ENCODE peak calls at places on chromosomes 5 and 9, in six cellular contexts. One of them, this sample, is unnamed. For H3K27me3, the result is how much of the 10 kb centered on the place peaks cover.

GRCh38 chr9:128689293-128689770 is 310 bp downstream of the SET start:
- DNase-seq in ovary: peak
- DNase-seq in Peyer's patch: no peak
- DNase-seq in gastrocnemius medialis: peak
- DNase-seq in CD4-positive, CD25-positive, alpha-beta regulatory T cell: no peak
- DNase-seq in SK-N-SH: peak
- DNase-seq in this sample: peak

GRCh38 chr9:133460405-133461175 is 812 bp downstream of the CACFD1 start:
- DNase-seq in ovary: no peak
- DNase-seq in Peyer's patch: peak
- DNase-seq in gastrocnemius medialis: peak
- DNase-seq in CD4-positive, CD25-positive, alpha-beta regulatory T cell: no peak
- DNase-seq in SK-N-SH: no peak
- DNase-seq in this sample: no peak

GRCh38 chr5:100430268-100430900 is 104.8 kb upstream of the FAM174A start:
- DNase-seq in ovary: peak
- DNase-seq in Peyer's patch: peak
- DNase-seq in gastrocnemius medialis: peak
- DNase-seq in CD4-positive, CD25-positive, alpha-beta regulatory T cell: peak
- DNase-seq in SK-N-SH: peak
- DNase-seq in this sample: no peak

GRCh38 chr5:37869221-37869620 is 29.4 kb upstream of the GDNF start:
- DNase-seq in ovary: no peak
- DNase-seq in Peyer's patch: no peak
- DNase-seq in gastrocnemius medialis: no peak
- DNase-seq in CD4-positive, CD25-positive, alpha-beta regulatory T cell: no peak
- DNase-seq in SK-N-SH: no peak
- DNase-seq in this sample: no peak

GRCh38 chr5:126656397-126657007 is 55.8 kb downstream of the PHAX start:
- DNase-seq in ovary: no peak
- DNase-seq in Peyer's patch: no peak
- DNase-seq in gastrocnemius medialis: no peak
- DNase-seq in CD4-positive, CD25-positive, alpha-beta regulatory T cell: peak
- DNase-seq in SK-N-SH: peak
- DNase-seq in this sample: no peak

GRCh38 chr5:78597068-78597857 is 51.3 kb downstream of the LHFPL2 start:
- DNase-seq in ovary: no peak
- DNase-seq in Peyer's patch: no peak
- DNase-seq in gastrocnemius medialis: no peak
- DNase-seq in CD4-positive, CD25-positive, alpha-beta regulatory T cell: no peak
- DNase-seq in SK-N-SH: no peak
- DNase-seq in this sample: no peak

GRCh38 chr5:2439608-2440007 is 311.9 kb downstream of the IRX2 start:
- DNase-seq in ovary: no peak
- DNase-seq in Peyer's patch: no peak
- DNase-seq in gastrocnemius medialis: no peak
- DNase-seq in CD4-positive, CD25-positive, alpha-beta regulatory T cell: no peak
- DNase-seq in SK-N-SH: no peak
- DNase-seq in this sample: no peak

GRCh38 chr5:160188151-160188967 is 40.9 kb upstream of the FABP6 start:
- DNase-seq in ovary: peak
- DNase-seq in Peyer's patch: peak
- DNase-seq in gastrocnemius medialis: peak
- DNase-seq in CD4-positive, CD25-positive, alpha-beta regulatory T cell: no peak
- DNase-seq in SK-N-SH: no peak
- DNase-seq in this sample: peak

GRCh38 chr9:133489253-133490190 is 10.6 kb upstream of the SLC2A6 start:
- DNase-seq in ovary: no peak
- DNase-seq in Peyer's patch: no peak
- DNase-seq in gastrocnemius medialis: no peak
- DNase-seq in CD4-positive, CD25-positive, alpha-beta regulatory T cell: no peak
- DNase-seq in SK-N-SH: no peak
- DNase-seq in this sample: no peak

GRCh38 chr9:136268318-136268717 is 22.7 kb upstream of the QSOX2 start:
- DNase-seq in ovary: no peak
- DNase-seq in Peyer's patch: no peak
- DNase-seq in gastrocnemius medialis: no peak
- DNase-seq in CD4-positive, CD25-positive, alpha-beta regulatory T cell: no peak
- DNase-seq in SK-N-SH: no peak
- DNase-seq in this sample: no peak

GRCh38 chr9:136265561-136266355 is 20.1 kb upstream of the QSOX2 start:
- DNase-seq in ovary: no peak
- DNase-seq in Peyer's patch: no peak
- DNase-seq in gastrocnemius medialis: no peak
- DNase-seq in CD4-positive, CD25-positive, alpha-beta regulatory T cell: no peak
- DNase-seq in SK-N-SH: no peak
- DNase-seq in this sample: no peak

GRCh38 chr9:136267261-136268111 is 21.9 kb upstream of the QSOX2 start:
- DNase-seq in ovary: peak
- DNase-seq in Peyer's patch: peak
- DNase-seq in gastrocnemius medialis: peak
- DNase-seq in CD4-positive, CD25-positive, alpha-beta regulatory T cell: peak
- DNase-seq in SK-N-SH: peak
- DNase-seq in this sample: peak

GRCh38 chr9:136270173-136270710 is 24.6 kb upstream of the QSOX2 start:
- DNase-seq in ovary: no peak
- DNase-seq in Peyer's patch: no peak
- DNase-seq in gastrocnemius medialis: no peak
- DNase-seq in CD4-positive, CD25-positive, alpha-beta regulatory T cell: no peak
- DNase-seq in SK-N-SH: no peak
- DNase-seq in this sample: no peak

GRCh38 chr9:136268776-136269175 is 23.2 kb upstream of the QSOX2 start:
- DNase-seq in ovary: no peak
- DNase-seq in Peyer's patch: no peak
- DNase-seq in gastrocnemius medialis: no peak
- DNase-seq in CD4-positive, CD25-positive, alpha-beta regulatory T cell: no peak
- DNase-seq in SK-N-SH: no peak
- DNase-seq in this sample: no peak
- H3K27me3 ChIP-seq in ovary: under half
- H3K27me3 ChIP-seq in Peyer's patch: under half
- H3K27me3 ChIP-seq in gastrocnemius medialis: under half
- H3K27me3 ChIP-seq in CD4-positive, CD25-positive, alpha-beta regulatory T cell: under half
- H3K27me3 ChIP-seq in SK-N-SH: under half
- H3K27me3 ChIP-seq in this sample: under half

GRCh38 chr5:114928644-114929462 is 240.9 kb downstream of the TRIM36 start:
- DNase-seq in ovary: no peak
- DNase-seq in Peyer's patch: no peak
- DNase-seq in gastrocnemius medialis: no peak
- DNase-seq in CD4-positive, CD25-positive, alpha-beta regulatory T cell: no peak
- DNase-seq in SK-N-SH: no peak
- DNase-seq in this sample: no peak
- H3K27me3 ChIP-seq in ovary: under half
- H3K27me3 ChIP-seq in Peyer's patch: under half
- H3K27me3 ChIP-seq in gastrocnemius medialis: under half
- H3K27me3 ChIP-seq in CD4-positive, CD25-positive, alpha-beta regulatory T cell: under half
- H3K27me3 ChIP-seq in SK-N-SH: under half
- H3K27me3 ChIP-seq in this sample: under half

DNA sequence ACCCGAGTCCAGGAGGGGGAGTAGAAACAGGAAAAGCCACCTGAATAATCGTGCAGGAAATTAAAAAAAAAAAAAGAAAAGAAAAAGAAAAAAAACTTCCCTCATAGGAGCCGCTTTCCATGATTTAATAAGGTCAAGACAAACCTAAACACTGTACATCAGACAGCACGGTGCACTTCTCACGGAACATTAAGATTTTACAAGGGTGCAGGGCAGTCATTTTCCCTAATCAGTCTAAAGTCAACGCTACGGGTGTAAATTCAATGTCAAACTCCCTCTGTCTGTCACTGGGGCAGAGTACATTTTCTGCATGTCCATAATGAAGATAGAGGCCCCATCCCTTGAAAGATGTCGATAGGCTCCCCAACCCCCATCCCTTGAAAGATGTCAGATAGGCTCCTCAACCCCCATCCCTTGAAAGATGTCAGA is 139.7 kb downstream of the TSSK1B start:
- DNase-seq in ovary: no peak
- DNase-seq in Peyer's patch: no peak
- DNase-seq in gastrocnemius medialis: no peak
- DNase-seq in CD4-positive, CD25-positive, alpha-beta regulatory T cell: no peak
- DNase-seq in SK-N-SH: peak
- DNase-seq in this sample: no peak
- H3K27me3 ChIP-seq in ovary: under half
- H3K27me3 ChIP-seq in Peyer's patch: under half
- H3K27me3 ChIP-seq in gastrocnemius medialis: under half
- H3K27me3 ChIP-seq in CD4-positive, CD25-positive, alpha-beta regulatory T cell: under half
- H3K27me3 ChIP-seq in SK-N-SH: under half
- H3K27me3 ChIP-seq in this sample: under half

GRCh38 chr9:84670106-84670800 is 724 bp downstream of the NTRK2 start:
- DNase-seq in ovary: peak
- DNase-seq in Peyer's patch: no peak
- DNase-seq in gastrocnemius medialis: no peak
- DNase-seq in CD4-positive, CD25-positive, alpha-beta regulatory T cell: no peak
- DNase-seq in SK-N-SH: peak
- DNase-seq in this sample: no peak
- H3K27me3 ChIP-seq in ovary: under half
- H3K27me3 ChIP-seq in Peyer's patch: under half
- H3K27me3 ChIP-seq in gastrocnemius medialis: under half
- H3K27me3 ChIP-seq in CD4-positive, CD25-positive, alpha-beta regulatory T cell: under half
- H3K27me3 ChIP-seq in SK-N-SH: under half
- H3K27me3 ChIP-seq in this sample: under half

DNA sequence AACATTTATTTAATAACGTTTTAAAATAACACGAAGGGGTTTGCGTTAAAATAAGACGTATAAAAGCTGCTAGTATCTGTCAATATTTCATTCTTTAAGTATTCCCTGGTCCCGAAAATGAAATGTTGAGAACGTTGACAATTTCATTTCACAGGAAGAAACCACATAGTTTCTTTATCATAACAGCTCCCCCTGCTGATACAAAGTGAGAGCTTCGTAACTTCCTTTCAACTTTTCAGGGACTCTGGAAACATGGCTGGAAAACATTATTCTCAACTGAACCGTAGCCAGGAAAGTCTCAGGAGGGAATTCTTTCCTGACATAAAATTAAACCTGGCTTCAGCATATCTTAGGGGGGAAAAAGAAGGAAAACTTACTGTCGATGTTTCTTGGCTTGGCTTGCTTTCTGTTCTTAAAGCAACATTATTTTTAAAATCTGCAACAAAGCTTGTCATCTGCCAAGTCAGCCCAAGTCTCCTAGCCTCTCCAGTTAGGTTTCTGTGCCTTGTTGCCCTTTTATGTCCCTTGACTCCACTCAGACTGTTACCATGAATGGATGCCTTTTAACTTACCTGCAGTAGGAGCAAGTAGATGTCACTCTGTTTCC is 122.9 kb upstream of the DAB2 start:
- DNase-seq in ovary: no peak
- DNase-seq in Peyer's patch: no peak
- DNase-seq in gastrocnemius medialis: no peak
- DNase-seq in CD4-positive, CD25-positive, alpha-beta regulatory T cell: peak
- DNase-seq in SK-N-SH: peak
- DNase-seq in this sample: peak
- H3K27me3 ChIP-seq in ovary: under half
- H3K27me3 ChIP-seq in Peyer's patch: under half
- H3K27me3 ChIP-seq in gastrocnemius medialis: under half
- H3K27me3 ChIP-seq in CD4-positive, CD25-positive, alpha-beta regulatory T cell: under half
- H3K27me3 ChIP-seq in SK-N-SH: under half
- H3K27me3 ChIP-seq in this sample: under half

GRCh38 chr5:174134545-174134944 is 89.0 kb downstream of the NSG2 start:
- DNase-seq in ovary: no peak
- DNase-seq in Peyer's patch: no peak
- DNase-seq in gastrocnemius medialis: no peak
- DNase-seq in CD4-positive, CD25-positive, alpha-beta regulatory T cell: no peak
- DNase-seq in SK-N-SH: no peak
- DNase-seq in this sample: no peak
- H3K27me3 ChIP-seq in ovary: under half
- H3K27me3 ChIP-seq in Peyer's patch: under half
- H3K27me3 ChIP-seq in gastrocnemius medialis: under half
- H3K27me3 ChIP-seq in CD4-positive, CD25-positive, alpha-beta regulatory T cell: under half
- H3K27me3 ChIP-seq in SK-N-SH: under half
- H3K27me3 ChIP-seq in this sample: under half

GRCh38 chr5:174115226-174115625 is 69.7 kb downstream of the NSG2 start:
- DNase-seq in ovary: no peak
- DNase-seq in Peyer's patch: no peak
- DNase-seq in gastrocnemius medialis: no peak
- DNase-seq in CD4-positive, CD25-positive, alpha-beta regulatory T cell: no peak
- DNase-seq in SK-N-SH: no peak
- DNase-seq in this sample: no peak
- H3K27me3 ChIP-seq in ovary: under half
- H3K27me3 ChIP-seq in Peyer's patch: under half
- H3K27me3 ChIP-seq in gastrocnemius medialis: under half
- H3K27me3 ChIP-seq in CD4-positive, CD25-positive, alpha-beta regulatory T cell: under half
- H3K27me3 ChIP-seq in SK-N-SH: under half
- H3K27me3 ChIP-seq in this sample: under half

GRCh38 chr9:21750021-21750735 is 52.3 kb upstream of the MTAP start:
- DNase-seq in ovary: no peak
- DNase-seq in Peyer's patch: no peak
- DNase-seq in gastrocnemius medialis: no peak
- DNase-seq in CD4-positive, CD25-positive, alpha-beta regulatory T cell: no peak
- DNase-seq in SK-N-SH: no peak
- DNase-seq in this sample: no peak

GRCh38 chr9:21752003-21752402 is 50.4 kb upstream of the MTAP start:
- DNase-seq in ovary: no peak
- DNase-seq in Peyer's patch: no peak
- DNase-seq in gastrocnemius medialis: no peak
- DNase-seq in CD4-positive, CD25-positive, alpha-beta regulatory T cell: no peak
- DNase-seq in SK-N-SH: no peak
- DNase-seq in this sample: no peak

GRCh38 chr9:21758540-21758939 is 43.9 kb upstream of the MTAP start:
- DNase-seq in ovary: no peak
- DNase-seq in Peyer's patch: no peak
- DNase-seq in gastrocnemius medialis: no peak
- DNase-seq in CD4-positive, CD25-positive, alpha-beta regulatory T cell: no peak
- DNase-seq in SK-N-SH: no peak
- DNase-seq in this sample: no peak

DNA sequence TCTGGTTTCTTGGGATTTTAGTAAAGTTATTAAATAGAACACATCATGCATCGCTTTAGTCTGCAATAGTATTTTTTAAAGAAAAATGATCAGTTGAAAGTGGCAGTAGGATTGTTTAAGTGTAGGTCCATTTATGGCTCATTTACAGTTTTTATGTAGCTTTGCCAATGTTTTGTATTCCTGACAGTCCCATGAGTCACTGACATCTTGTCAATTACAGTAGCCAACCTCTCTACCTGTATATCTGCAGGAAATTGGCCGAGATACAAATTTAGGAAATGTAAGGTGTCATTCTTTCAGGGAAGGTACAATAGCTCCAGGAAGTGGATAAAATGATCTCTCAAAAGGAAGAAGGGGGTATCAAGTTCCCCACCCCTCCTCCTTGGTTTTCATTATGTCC is 47.7 kb upstream of the MTAP start:
- DNase-seq in ovary: no peak
- DNase-seq in Peyer's patch: no peak
- DNase-seq in gastrocnemius medialis: no peak
- DNase-seq in CD4-positive, CD25-positive, alpha-beta regulatory T cell: no peak
- DNase-seq in SK-N-SH: no peak
- DNase-seq in this sample: no peak
- H3K27me3 ChIP-seq in ovary: under half
- H3K27me3 ChIP-seq in Peyer's patch: under half
- H3K27me3 ChIP-seq in gastrocnemius medialis: under half
- H3K27me3 ChIP-seq in CD4-positive, CD25-positive, alpha-beta regulatory T cell: under half
- H3K27me3 ChIP-seq in SK-N-SH: under half
- H3K27me3 ChIP-seq in this sample: under half

This sample was measured in uterus.